ENCODE peak calls at places on chromosome 21, in four cellular contexts. F is sigmoid colon; O is endothelial cell of umbilical vein; M is CD8-positive, alpha-beta memory T cell. A is an unnamed sample.

GRCh38 chr21:26806734-26807372 is 38.4 kb downstream of the ADAMTS1 start:
- DNase-seq in M (no peak), O (no peak), F (no peak), A (no peak)

GRCh38 chr21:46157987-46158451 is 2.6 kb upstream of the FTCD start:
- DNase-seq in F (no peak), O (no peak), M (no peak), A (peak)

GRCh38 chr21:26964379-26964778 is 2.5 kb downstream of the ADAMTS5 start:
- DNase-seq in M (no peak), F (peak), O (no peak), A (no peak)

GRCh38 chr21:27033467-27033866 is 66.6 kb upstream of the ADAMTS5 start:
- DNase-seq in O (no peak), F (no peak), M (no peak), A (no peak)

GRCh38 chr21:33261635-33262034 is 4.5 kb upstream of the IL10RB start:
- DNase-seq in F (no peak), O (no peak), M (no peak), A (peak)

GRCh38 chr21:45818276-45818903 is 163.2 kb upstream of the COL6A1 start:
- DNase-seq in M (no peak), F (peak), O (no peak), A (no peak)

GRCh38 chr21:19245188-19245580 is 841.6 kb upstream of the TMPRSS15 start:
- DNase-seq in F (no peak), O (no peak), M (no peak), A (no peak)

GRCh38 chr21:46226920-46227599 is 1.5 kb downstream of the LSS start:
- DNase-seq in O (no peak), F (peak), M (no peak), A (peak)

DNA sequence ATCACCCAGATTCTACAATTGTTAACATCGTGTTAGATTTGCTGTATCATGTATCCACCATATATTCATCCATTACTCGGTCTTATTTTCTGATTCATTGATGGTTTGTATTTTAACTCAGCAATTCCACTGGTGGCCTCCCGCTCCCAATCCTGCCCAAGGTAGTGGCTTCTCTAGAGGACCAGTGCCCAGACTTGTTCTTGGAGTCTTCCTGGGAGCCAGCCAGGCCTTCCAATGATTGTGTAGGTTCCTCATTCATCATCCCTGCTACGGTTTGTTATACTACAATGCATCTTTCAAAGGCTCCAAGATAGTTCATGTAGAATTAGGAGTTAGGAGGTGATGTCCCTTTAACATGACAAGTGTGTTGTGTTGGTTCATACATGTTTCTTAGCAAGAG is 451.1 kb downstream of the SETD4 start:
- DNase-seq in M (no peak), F (no peak), O (no peak), A (no peak)
- H3K27ac ChIP-seq in M (no peak), F (no peak), O (no peak), A (no peak)

DNA sequence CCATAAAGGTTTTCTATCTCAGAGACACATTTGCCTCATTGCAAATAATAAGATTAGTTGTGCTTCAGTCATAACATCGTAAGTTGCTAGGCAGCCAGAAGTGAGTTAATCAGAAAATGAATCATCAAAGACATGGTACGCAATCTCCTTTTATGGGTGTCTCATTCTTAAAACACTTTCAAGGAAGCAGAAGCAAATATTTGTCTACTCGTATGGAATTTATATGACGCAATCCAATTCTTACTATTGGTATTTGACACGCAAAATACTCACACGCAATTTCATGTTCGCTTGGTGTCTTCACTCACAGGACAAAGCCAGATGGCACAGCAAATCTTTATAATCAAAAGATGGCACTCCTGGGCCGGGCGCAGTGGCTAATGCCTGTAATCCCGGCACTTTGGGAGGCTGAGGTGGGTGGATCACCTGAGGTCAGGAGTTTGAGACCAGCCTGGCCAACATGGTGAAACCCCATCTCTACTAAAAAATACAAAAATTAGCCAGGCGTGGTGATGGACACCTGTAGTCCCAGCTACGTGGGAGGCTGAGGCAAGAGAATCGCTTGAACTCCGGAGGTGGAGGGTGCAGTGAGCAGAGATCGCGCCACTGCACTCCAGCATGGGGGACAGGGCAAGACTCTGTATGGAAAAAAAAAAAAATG is 56.4 kb downstream of the HLCS start:
- DNase-seq in M (no peak), F (no peak), O (peak), A (no peak)
- H3K27ac ChIP-seq in M (no peak), F (no peak), O (peak), A (no peak)

GRCh38 chr21:28884976-28885852 is 107.5 kb downstream of the LTN1 start:
- DNase-seq in F (peak), M (peak), O (peak), A (peak)

GRCh38 chr21:28885853-28886177 is 106.9 kb downstream of the LTN1 start:
- DNase-seq in O (no peak), M (no peak), F (no peak), A (no peak)

GRCh38 chr21:28884481-28884880 is 108.2 kb downstream of the LTN1 start:
- DNase-seq in F (no peak), O (no peak), M (no peak), A (no peak)

GRCh38 chr21:28882345-28882744 is 110.3 kb downstream of the LTN1 start:
- DNase-seq in O (no peak), M (no peak), F (no peak), A (no peak)

DNA sequence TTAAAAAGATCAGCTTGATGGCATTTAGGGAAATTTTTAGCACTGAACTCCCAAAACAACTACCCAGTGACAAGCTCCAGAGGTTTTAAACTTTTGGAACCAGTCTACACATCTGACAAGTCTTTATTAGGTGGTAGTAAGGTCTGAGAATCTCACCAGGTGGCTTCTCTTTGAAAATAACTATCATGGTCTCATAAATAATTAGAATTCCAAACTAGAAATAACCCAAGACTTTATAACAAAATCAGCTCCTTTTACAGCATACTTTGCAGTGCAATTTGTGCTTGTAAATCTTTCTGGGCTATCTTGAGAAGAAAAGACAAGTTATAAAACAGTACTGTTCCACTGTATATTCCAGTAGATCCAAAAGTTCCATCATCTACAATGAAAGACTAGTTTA is 108.7 kb downstream of the LTN1 start:
- DNase-seq in M (no peak), F (no peak), O (no peak), A (no peak)
- H3K27ac ChIP-seq in M (peak), F (peak), O (no peak), A (peak)

GRCh38 chr21:35905973-35906357 is 154.4 kb downstream of the SETD4 start:
- DNase-seq in M (no peak), O (no peak), F (no peak), A (no peak)
- H3K27ac ChIP-seq in M (no peak), O (no peak), F (no peak), A (no peak)

GRCh38 chr21:38729745-38730401 is 75.9 kb upstream of the ETS2 start:
- DNase-seq in O (no peak), M (no peak), F (no peak), A (no peak)

GRCh38 chr21:38735807-38736206 is 69.9 kb upstream of the ETS2 start:
- DNase-seq in M (no peak), O (no peak), F (no peak), A (no peak)

GRCh38 chr21:38733973-38734546 is 71.7 kb upstream of the ETS2 start:
- DNase-seq in M (peak), O (peak), F (peak), A (peak)
- H3K27ac ChIP-seq in M (no peak), O (no peak), F (peak), A (peak)

GRCh38 chr21:43332872-43333300 is 94.0 kb downstream of the SIK1 start:
- DNase-seq in O (no peak), F (no peak), M (no peak), A (no peak)

GRCh38 chr21:43331962-43332458 is 94.9 kb downstream of the SIK1 start:
- DNase-seq in M (no peak), O (peak), F (no peak), A (no peak)

GRCh38 chr21:43332461-43332860 is 94.5 kb downstream of the SIK1 start:
- DNase-seq in F (no peak), M (no peak), O (no peak), A (no peak)

GRCh38 chr21:43334214-43334958 is 92.5 kb downstream of the SIK1 start:
- DNase-seq in O (no peak), M (no peak), F (no peak), A (no peak)

GRCh38 chr21:43333301-43334062 is 93.4 kb downstream of the SIK1 start:
- DNase-seq in O (peak), F (no peak), M (no peak), A (peak)
- H3K27ac ChIP-seq in O (peak), F (peak), M (no peak), A (peak)

A was measured in upper lobe of right lung.